ENCODE peak calls at places on chromosome 10, in six cellular contexts. J, S, N, E, W and H are unnamed samples.

GRCh38 chr10:71161429-71161828 is 50.9 kb upstream of the UNC5B start:
- DNase-seq in N (no peak), S (no peak), E (no peak), J (peak), W (no peak), H (no peak)

GRCh38 chr10:127118024-127118423 is 78.4 kb downstream of the INSYN2A start:
- DNase-seq in W (no peak), N (no peak), E (no peak), J (no peak), S (no peak), H (no peak)

GRCh38 chr10:128324058-128324457 is 197.8 kb upstream of the MKI67 start:
- DNase-seq in J (no peak), N (no peak), S (peak), E (peak), W (no peak), H (no peak)

GRCh38 chr10:99926925-99927718 is 82.6 kb downstream of the DNMBP start:
- DNase-seq in W (no peak), E (no peak), J (no peak), N (no peak), S (peak), H (no peak)

GRCh38 chr10:86258488-86258887 is 108.1 kb downstream of the GRID1 start:
- DNase-seq in W (peak), E (no peak), S (no peak), N (no peak), J (no peak), H (no peak)

GRCh38 chr10:44466236-44466635 is 81.3 kb upstream of the CXCL12 start:
- DNase-seq in J (no peak), E (no peak), W (no peak), N (no peak), S (no peak), H (no peak)

GRCh38 chr10:9605231-9605630 is 1412.4 kb upstream of the CELF2 start:
- DNase-seq in N (no peak), S (no peak), J (no peak), W (no peak), E (no peak), H (no peak)

GRCh38 chr10:71728218-71728737 is 8.7 kb upstream of the C10orf105 start:
- DNase-seq in W (peak), J (no peak), S (no peak), N (peak), E (no peak), H (peak)

GRCh38 chr10:113283189-113283588 is 269.7 kb upstream of the HABP2 start:
- DNase-seq in N (no peak), W (no peak), J (no peak), S (no peak), E (no peak), H (no peak)

GRCh38 chr10:113961261-113961938 is 82.3 kb upstream of the ADRB1 start:
- DNase-seq in E (no peak), N (peak), S (no peak), W (no peak), J (no peak), H (peak)

GRCh38 chr10:23439452-23439919 is 611 bp downstream of the OTUD1 start:
- DNase-seq in W (peak), S (peak), N (peak), E (peak), J (no peak), H (no peak)

GRCh38 chr10:45602082-45602730 is 70.4 kb downstream of the ZFAND4 start:
- DNase-seq in W (no peak), N (no peak), E (no peak), J (no peak), S (no peak), H (no peak)

GRCh38 chr10:132509506-132510173 is 27.9 kb upstream of the INPP5A start:
- DNase-seq in J (no peak), W (peak), E (no peak), S (no peak), N (no peak), H (no peak)
- TF ChIP-seq CTCF in J (no peak), W (no peak), E (no peak), S (no peak), N (no peak), H (no peak)

GRCh38 chr10:93576888-93577287 is 10.4 kb downstream of the FFAR4 start:
- DNase-seq in J (peak), S (no peak), E (no peak), W (no peak), N (no peak), H (no peak)

GRCh38 chr10:93580824-93581223 is 14.4 kb downstream of the FFAR4 start:
- DNase-seq in S (no peak), E (peak), J (no peak), W (no peak), N (no peak), H (no peak)

GRCh38 chr10:93577565-93577964 is 11.1 kb downstream of the FFAR4 start:
- DNase-seq in J (no peak), N (no peak), W (no peak), E (no peak), S (no peak), H (no peak)

GRCh38 chr10:93579089-93579488 is 12.6 kb downstream of the FFAR4 start:
- DNase-seq in S (no peak), N (no peak), W (no peak), E (no peak), J (peak), H (no peak)

DNA sequence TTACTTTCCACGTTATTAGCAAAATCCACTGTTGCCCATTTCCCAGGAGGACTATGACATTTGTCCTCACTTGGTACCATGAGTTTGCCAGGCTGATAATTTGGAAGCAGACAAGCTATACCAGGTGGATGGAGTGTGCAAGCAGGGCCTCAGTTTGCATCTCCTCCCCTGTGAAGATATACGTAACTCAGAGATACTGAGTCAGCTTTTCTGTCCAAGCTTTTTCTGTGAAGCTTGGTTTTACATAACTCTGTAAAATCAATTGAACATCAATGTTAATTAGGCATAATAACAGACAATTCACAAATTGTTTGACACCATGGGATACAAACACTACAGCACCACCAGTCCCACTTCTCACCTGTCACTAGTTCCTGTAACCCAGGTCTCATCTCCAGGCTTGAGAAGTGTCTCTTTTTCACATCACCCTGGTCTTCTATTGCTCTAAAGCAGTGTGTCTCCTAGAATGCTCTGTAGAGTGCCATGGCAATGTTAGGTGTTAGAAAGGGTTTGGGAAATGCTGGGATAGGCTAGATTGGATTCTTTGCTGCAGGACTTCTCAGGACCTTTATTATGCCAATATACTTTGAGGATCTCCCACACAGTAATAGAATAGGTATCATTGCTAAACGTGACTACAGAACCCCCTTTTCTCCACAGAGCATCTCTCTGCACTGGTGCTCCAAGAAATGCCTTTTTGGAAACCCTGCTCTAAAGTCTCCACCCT is 13.7 kb downstream of the FFAR4 start:
- DNase-seq in N (no peak), E (no peak), S (no peak), W (no peak), J (no peak), H (no peak)
- TF ChIP-seq CTCF in N (no peak), E (no peak), S (no peak), W (no peak), J (no peak), H (no peak)

DNA sequence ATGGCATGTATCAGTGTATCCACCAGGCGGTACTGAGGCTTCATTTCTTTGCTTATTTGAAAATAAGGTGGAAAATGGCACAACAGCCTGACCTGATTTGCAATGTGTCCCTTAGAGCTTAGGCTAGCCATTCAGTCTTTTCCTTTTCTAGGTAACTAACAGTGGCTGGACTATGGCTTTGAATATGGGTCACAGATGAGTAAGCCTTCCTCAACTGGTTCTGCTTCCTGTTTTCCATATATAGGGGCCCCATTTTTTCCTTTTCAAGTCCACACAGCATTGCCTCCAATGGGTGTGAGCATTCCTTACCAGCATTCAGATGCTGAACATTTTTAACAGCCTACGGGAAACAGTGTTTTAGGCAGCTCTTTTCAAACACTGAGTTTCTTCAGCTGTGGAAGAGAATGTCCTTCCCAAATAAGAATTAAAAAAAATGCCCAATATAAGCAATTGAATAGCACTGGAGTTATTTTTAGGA is 3.9 kb upstream of the ITGB1 start:
- DNase-seq in E (no peak), J (peak), S (no peak), N (no peak), W (no peak), H (no peak)
- TF ChIP-seq CTCF in E (peak), J (no peak), S (peak), N (no peak), W (peak), H (no peak)

DNA sequence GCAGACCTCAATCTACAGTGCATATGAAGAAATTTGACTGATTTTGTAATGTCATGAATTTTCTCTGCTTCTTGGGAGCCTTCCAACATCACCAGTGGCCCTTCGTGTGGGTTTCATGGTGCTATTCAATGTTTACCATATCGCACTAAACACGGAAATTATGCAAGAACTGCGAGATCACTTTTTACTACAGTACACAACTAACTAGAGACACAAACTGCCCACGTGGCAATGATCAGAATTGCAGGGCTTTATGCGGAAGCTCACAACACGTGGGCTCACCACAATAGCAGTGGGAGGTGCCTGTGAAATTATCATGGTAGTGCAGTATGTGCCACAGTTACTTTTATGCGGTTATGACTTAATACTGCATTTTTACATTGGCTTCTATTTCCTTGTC is 449.7 kb upstream of the KLF6 start:
- DNase-seq in S (no peak), W (no peak), E (no peak), J (no peak), N (no peak), H (no peak)
- TF ChIP-seq CTCF in S (no peak), W (no peak), E (no peak), J (no peak), N (no peak), H (no peak)